ENCODE peak calls at places on chromosomes 12 and 14, in nine cellular contexts. N is right lobe of liver; M is esophagus squamous epithelium; J is right atrium auricular region; R is lung; S is heart left ventricle; E is mammary epithelial cell; H is AG04450; O is CD4-positive, alpha-beta T cell. X is an unnamed sample.

GRCh38 chr12:6605425-6606330 is 1.5 kb downstream of the CHD4 start:
- DNase-seq in N (no peak), M (no peak), J (no peak), R (no peak), S (no peak), E (peak; percentile 60), H (no peak), O (no peak), X (no peak)

GRCh38 chr12:94266796-94267529 is 118.6 kb downstream of the PLXNC1 start:
- DNase-seq in N (no peak), M (no peak), J (no peak), R (no peak), S (no peak), E (no peak), H (peak; percentile 43), O (no peak), X (no peak)

GRCh38 chr14:96705422-96706092 is 91.6 kb upstream of the VRK1 start:
- DNase-seq in N (no peak), M (no peak), J (no peak), R (no peak), S (no peak), E (no peak), H (no peak), O (no peak), X (no peak)

GRCh38 chr12:50751921-50752721 is 11.8 kb upstream of the ATF1 start:
- DNase-seq in N (no peak), M (no peak), J (no peak), R (no peak), S (no peak), E (peak; percentile 12), H (no peak), O (no peak), X (no peak)

GRCh38 chr12:57630891-57631433 is 2.0 kb downstream of the B4GALNT1 start:
- DNase-seq in N (no peak), M (no peak), J (peak; percentile 43), R (no peak), S (no peak), E (no peak), H (no peak), O (no peak), X (peak; percentile 42)

GRCh38 chr12:101287357-101287756 is 7.5 kb downstream of the UTP20 start:
- DNase-seq in N (no peak), M (no peak), J (no peak), R (no peak), S (no peak), E (no peak), H (no peak), O (no peak), X (no peak)

GRCh38 chr12:54352022-54352531 is 12.2 kb downstream of the GPR84 start:
- DNase-seq in N (no peak), M (no peak), J (no peak), R (peak; percentile 42), S (peak; percentile 56), E (no peak), H (no peak), O (peak; percentile 11), X (peak; percentile 89)

GRCh38 chr12:57236925-57237652 is 7.6 kb downstream of the SHMT2 start:
- DNase-seq in N (no peak), M (no peak), J (no peak), R (no peak), S (peak; percentile 70), E (no peak), H (no peak), O (no peak), X (no peak)

GRCh38 chr14:103705158-103705523 is 10.1 kb downstream of the XRCC3 start:
- DNase-seq in N (peak; percentile 61), M (no peak), J (no peak), R (peak; percentile 84), S (peak; percentile 71), E (no peak), H (no peak), O (no peak), X (peak; percentile 90)

GRCh38 chr12:53345486-53346195 is 9.5 kb upstream of the SP7 start:
- DNase-seq in N (peak; percentile 42), M (no peak), J (no peak), R (no peak), S (peak; percentile 81), E (no peak), H (no peak), O (no peak), X (peak; percentile 89)

GRCh38 chr12:92992041-92992440 is 62.9 kb upstream of the EEA1 start:
- DNase-seq in N (no peak), M (no peak), J (no peak), R (no peak), S (no peak), E (no peak), H (peak; percentile 49), O (no peak), X (no peak)

GRCh38 chr14:92491782-92492181 is 21.8 kb upstream of the RIN3 start:
- DNase-seq in N (no peak), M (no peak), J (no peak), R (peak; percentile 24), S (no peak), E (no peak), H (no peak), O (no peak), X (peak; percentile 49)

GRCh38 chr12:108518101-108518715 is 3.1 kb downstream of the FICD start:
- DNase-seq in N (no peak), M (no peak), J (no peak), R (no peak), S (no peak), E (no peak), H (no peak), O (no peak), X (no peak)
- H3K27ac ChIP-seq in N (no peak overlapping the region), M (no peak overlapping the region), J (no peak overlapping the region), R (no peak overlapping the region), S (no peak overlapping the region), E (no peak overlapping the region), H (no peak overlapping the region), O (no peak overlapping the region), X (no peak overlapping the region)

GRCh38 chr12:304815-305214 is 42.2 kb upstream of the SLC6A13 start:
- DNase-seq in N (no peak), M (no peak), J (no peak), R (no peak), S (no peak), E (no peak), H (no peak), O (no peak), X (no peak)

GRCh38 chr12:307406-307805 is 44.8 kb upstream of the SLC6A13 start:
- DNase-seq in N (no peak), M (no peak), J (no peak), R (no peak), S (no peak), E (no peak), H (no peak), O (no peak), X (no peak)

DNA sequence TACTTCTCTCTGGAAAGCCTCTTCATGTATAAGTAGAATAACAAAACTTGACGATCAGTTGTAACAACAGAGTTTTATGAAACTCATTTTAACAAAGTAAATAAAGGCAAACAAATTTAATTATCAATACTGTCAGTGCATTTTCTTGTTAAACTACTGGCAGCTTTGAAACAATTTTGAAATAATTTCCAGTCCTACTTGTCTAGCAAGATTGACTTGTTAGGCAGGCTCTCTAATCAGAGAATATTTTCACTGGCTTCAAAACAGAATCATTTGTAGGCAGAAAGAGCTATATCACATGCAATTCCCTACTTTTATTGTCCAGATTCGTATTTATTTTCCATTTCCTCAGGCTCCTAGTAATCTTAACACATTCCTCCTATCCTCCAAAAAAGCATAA is 45.9 kb upstream of the SLC6A13 start:
- DNase-seq in N (no peak), M (no peak), J (no peak), R (no peak), S (no peak), E (no peak), H (no peak), O (no peak), X (no peak)
- H3K9me3 ChIP-seq in N (no peaks in the 10 kb centered on the region), M (no peaks in the 10 kb centered on the region), J (no peaks in the 10 kb centered on the region), R (no peaks in the 10 kb centered on the region), S (no peaks in the 10 kb centered on the region), E (no peaks in the 10 kb centered on the region), H (no peaks in the 10 kb centered on the region), O (no peaks in the 10 kb centered on the region), X (no peaks in the 10 kb centered on the region)

GRCh38 chr12:127450822-127451221 is 816.1 kb upstream of the TMEM132C start:
- DNase-seq in N (no peak), M (no peak), J (no peak), R (no peak), S (no peak), E (no peak), H (no peak), O (no peak), X (no peak)
- TF ChIP-seq CTCF in N (no peak), M (no peak), J (no peak), R (no peak), S (no peak), E (no peak), H (no peak), O (no peak), X (no peak)

GRCh38 chr14:54566152-54566409 is 847 bp upstream of the SAMD4A start:
- DNase-seq in N (no peak), M (no peak), J (no peak), R (no peak), S (no peak), E (no peak), H (no peak), O (no peak), X (no peak)

GRCh38 chr14:54567224-54567633 is 301 bp downstream of the SAMD4A start:
- DNase-seq in N (no peak), M (no peak), J (no peak), R (peak; percentile 37), S (peak; percentile 37), E (no peak), H (no peak), O (no peak), X (no peak)

GRCh38 chr14:54567634-54568561 is 970 bp downstream of the SAMD4A start:
- DNase-seq in N (peak; percentile 68), M (no peak), J (no peak), R (peak; percentile 50), S (peak; percentile 38), E (peak; percentile 45), H (no peak), O (peak; percentile 15), X (peak; percentile 90)

GRCh38 chr14:54565236-54566151 is 1.4 kb upstream of the SAMD4A start:
- DNase-seq in N (peak; percentile 93), M (peak; percentile 56), J (peak; percentile 98), R (peak; percentile 93), S (peak; percentile 96), E (peak; percentile 79), H (peak; percentile 78), O (peak; percentile 67), X (peak; percentile 97)

DNA sequence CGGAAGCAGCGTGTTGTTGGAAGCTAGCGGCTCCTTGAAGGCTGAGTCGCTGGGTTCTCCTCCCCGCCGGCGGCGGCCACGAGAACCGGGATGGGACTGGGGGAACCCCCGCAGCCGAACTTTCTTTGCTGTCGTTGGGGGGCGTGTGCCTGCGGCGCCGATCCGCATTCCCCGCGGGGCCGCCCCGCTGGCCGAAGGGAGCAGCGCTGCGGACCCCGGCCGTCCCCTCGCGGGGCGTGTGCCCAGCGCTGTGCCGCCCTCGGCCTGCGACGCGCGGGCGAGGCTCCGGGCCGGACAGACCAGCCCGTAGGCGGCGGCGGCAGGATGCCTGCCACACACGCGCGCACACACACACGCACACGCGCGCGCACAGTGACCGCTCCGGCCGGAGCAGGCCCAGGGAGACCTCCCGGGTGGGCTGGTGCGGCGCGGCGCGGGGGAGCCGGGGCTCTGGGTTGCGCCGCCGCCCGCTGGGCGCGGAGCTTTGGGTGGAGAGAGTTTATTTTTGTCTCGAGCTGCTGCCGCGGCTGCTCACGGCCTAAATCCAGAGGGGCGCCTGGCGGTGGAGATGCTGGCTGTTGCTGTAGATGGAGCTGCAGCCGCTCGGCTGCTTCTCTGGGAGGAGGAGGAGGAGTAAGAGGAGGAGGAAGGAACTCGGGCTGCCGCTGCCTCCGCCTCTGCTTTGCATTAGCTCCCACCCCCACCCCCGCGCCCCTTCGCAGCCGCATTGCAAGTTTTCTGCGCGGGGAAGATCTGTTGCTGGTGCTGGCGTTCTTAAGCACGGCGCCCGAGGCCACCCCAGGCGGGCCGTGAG is at the start of gene SAMD4A:
- DNase-seq in N (peak; percentile 78), M (peak; percentile 39), J (peak; percentile 85), R (peak; percentile 73), S (peak; percentile 87), E (peak; percentile 83), H (peak; percentile 71), O (peak; percentile 45), X (peak; percentile 94)
- H3K27ac ChIP-seq in N (peak within 1 kb of the TSS; percentile 96), M (peak within 1 kb of the TSS; percentile 91), J (peak within 1 kb of the TSS; percentile 99), R (peak within 1 kb of the TSS; percentile 99), S (peak within 1 kb of the TSS; percentile 94), E (peak within 1 kb of the TSS; percentile 84), H (peak within 1 kb of the TSS; percentile 86), O (peak within 1 kb of the TSS; percentile 41), X (peak within 1 kb of the TSS; percentile 99)

X was measured in kidney.